ENCODE peak calls at places on chromosome 4, in five cellular contexts. One of them, this sample, is unnamed.

GRCh38 chr4:5945171-5945570 is 52.3 kb upstream of the CRMP1 start:
- DNase-seq in islet precursor cell: no peak
- DNase-seq in stimulated activated CD8-positive, alpha-beta memory T cell treated with anti-CD3 and anti-CD28 coated beads, Interleukin-4, amount 100 ng/mL, for 4 hours: no peak
- DNase-seq in NCI-H1105: no peak
- DNase-seq in sigmoid colon: peak
- DNase-seq in this sample: no peak

GRCh38 chr4:59094505-59094904 is 1984.3 kb upstream of the IGFBP7 start:
- DNase-seq in stimulated activated CD8-positive, alpha-beta memory T cell treated with anti-CD3 and anti-CD28 coated beads, Interleukin-4, amount 100 ng/mL, for 4 hours: no peak
- DNase-seq in sigmoid colon: no peak
- DNase-seq in islet precursor cell: no peak
- DNase-seq in NCI-H1105: no peak
- DNase-seq in this sample: no peak

GRCh38 chr4:71545168-71545567 is 206.3 kb downstream of the SLC4A4 start:
- DNase-seq in NCI-H1105: no peak
- DNase-seq in stimulated activated CD8-positive, alpha-beta memory T cell treated with anti-CD3 and anti-CD28 coated beads, Interleukin-4, amount 100 ng/mL, for 4 hours: no peak
- DNase-seq in islet precursor cell: no peak
- DNase-seq in sigmoid colon: no peak
- DNase-seq in this sample: no peak

GRCh38 chr4:175066923-175067627 is 148.9 kb downstream of the ADAM29 start:
- DNase-seq in NCI-H1105: no peak
- DNase-seq in stimulated activated CD8-positive, alpha-beta memory T cell treated with anti-CD3 and anti-CD28 coated beads, Interleukin-4, amount 100 ng/mL, for 4 hours: no peak
- DNase-seq in sigmoid colon: no peak
- DNase-seq in islet precursor cell: no peak
- DNase-seq in this sample: no peak

GRCh38 chr4:114180481-114180880 is 201.0 kb upstream of the ARSJ start:
- DNase-seq in NCI-H1105: no peak
- DNase-seq in stimulated activated CD8-positive, alpha-beta memory T cell treated with anti-CD3 and anti-CD28 coated beads, Interleukin-4, amount 100 ng/mL, for 4 hours: no peak
- DNase-seq in islet precursor cell: peak
- DNase-seq in sigmoid colon: no peak
- DNase-seq in this sample: no peak

GRCh38 chr4:76783836-76784235 is 114.1 kb downstream of the SOWAHB start:
- DNase-seq in islet precursor cell: no peak
- DNase-seq in sigmoid colon: no peak
- DNase-seq in NCI-H1105: no peak
- DNase-seq in stimulated activated CD8-positive, alpha-beta memory T cell treated with anti-CD3 and anti-CD28 coated beads, Interleukin-4, amount 100 ng/mL, for 4 hours: no peak
- DNase-seq in this sample: no peak

GRCh38 chr4:82666970-82667665 is 105.3 kb upstream of the TMEM150C start:
- DNase-seq in islet precursor cell: no peak
- DNase-seq in stimulated activated CD8-positive, alpha-beta memory T cell treated with anti-CD3 and anti-CD28 coated beads, Interleukin-4, amount 100 ng/mL, for 4 hours: no peak
- DNase-seq in sigmoid colon: no peak
- DNase-seq in NCI-H1105: no peak
- DNase-seq in this sample: no peak

GRCh38 chr4:186264660-186265059 is 1.3 kb upstream of the F11 start:
- DNase-seq in NCI-H1105: no peak
- DNase-seq in islet precursor cell: no peak
- DNase-seq in stimulated activated CD8-positive, alpha-beta memory T cell treated with anti-CD3 and anti-CD28 coated beads, Interleukin-4, amount 100 ng/mL, for 4 hours: no peak
- DNase-seq in sigmoid colon: no peak
- DNase-seq in this sample: no peak

GRCh38 chr4:52983563-52984303 is 121.6 kb downstream of the RASL11B start:
- DNase-seq in sigmoid colon: no peak
- DNase-seq in NCI-H1105: peak
- DNase-seq in islet precursor cell: no peak
- DNase-seq in stimulated activated CD8-positive, alpha-beta memory T cell treated with anti-CD3 and anti-CD28 coated beads, Interleukin-4, amount 100 ng/mL, for 4 hours: no peak
- DNase-seq in this sample: no peak

GRCh38 chr4:137531951-137532868 is at the start of gene PCDH18:
- DNase-seq in stimulated activated CD8-positive, alpha-beta memory T cell treated with anti-CD3 and anti-CD28 coated beads, Interleukin-4, amount 100 ng/mL, for 4 hours: no peak
- DNase-seq in islet precursor cell: peak
- DNase-seq in NCI-H1105: no peak
- DNase-seq in sigmoid colon: peak
- DNase-seq in this sample: no peak

GRCh38 chr4:20825493-20825892 is 125.2 kb downstream of the PACRGL start:
- DNase-seq in islet precursor cell: no peak
- DNase-seq in NCI-H1105: no peak
- DNase-seq in stimulated activated CD8-positive, alpha-beta memory T cell treated with anti-CD3 and anti-CD28 coated beads, Interleukin-4, amount 100 ng/mL, for 4 hours: no peak
- DNase-seq in sigmoid colon: no peak
- DNase-seq in this sample: no peak

GRCh38 chr4:164446516-164446915 is 307.4 kb upstream of the SMIM31 start:
- DNase-seq in stimulated activated CD8-positive, alpha-beta memory T cell treated with anti-CD3 and anti-CD28 coated beads, Interleukin-4, amount 100 ng/mL, for 4 hours: no peak
- DNase-seq in sigmoid colon: no peak
- DNase-seq in NCI-H1105: no peak
- DNase-seq in islet precursor cell: no peak
- DNase-seq in this sample: no peak

GRCh38 chr4:38674206-38675144 is 10.5 kb downstream of the KLF3 start:
- DNase-seq in NCI-H1105: no peak
- DNase-seq in stimulated activated CD8-positive, alpha-beta memory T cell treated with anti-CD3 and anti-CD28 coated beads, Interleukin-4, amount 100 ng/mL, for 4 hours: no peak
- DNase-seq in islet precursor cell: peak
- DNase-seq in sigmoid colon: no peak
- DNase-seq in this sample: no peak

GRCh38 chr4:113331811-113332210 is 282.4 kb downstream of the ANK2 start:
- DNase-seq in NCI-H1105: no peak
- DNase-seq in islet precursor cell: peak
- DNase-seq in stimulated activated CD8-positive, alpha-beta memory T cell treated with anti-CD3 and anti-CD28 coated beads, Interleukin-4, amount 100 ng/mL, for 4 hours: no peak
- DNase-seq in sigmoid colon: no peak
- DNase-seq in this sample: no peak

GRCh38 chr4:100828986-100829685 is 311.3 kb upstream of the EMCN start:
- DNase-seq in islet precursor cell: no peak
- DNase-seq in sigmoid colon: no peak
- DNase-seq in stimulated activated CD8-positive, alpha-beta memory T cell treated with anti-CD3 and anti-CD28 coated beads, Interleukin-4, amount 100 ng/mL, for 4 hours: no peak
- DNase-seq in NCI-H1105: no peak
- DNase-seq in this sample: no peak

GRCh38 chr4:39044947-39045734 is 12.9 kb upstream of the TMEM156 start:
- DNase-seq in stimulated activated CD8-positive, alpha-beta memory T cell treated with anti-CD3 and anti-CD28 coated beads, Interleukin-4, amount 100 ng/mL, for 4 hours: no peak
- DNase-seq in sigmoid colon: peak
- DNase-seq in islet precursor cell: peak
- DNase-seq in NCI-H1105: no peak
- DNase-seq in this sample: peak

GRCh38 chr4:157664726-157665125 is 444.2 kb downstream of the GRIA2 start:
- DNase-seq in stimulated activated CD8-positive, alpha-beta memory T cell treated with anti-CD3 and anti-CD28 coated beads, Interleukin-4, amount 100 ng/mL, for 4 hours: no peak
- DNase-seq in NCI-H1105: no peak
- DNase-seq in islet precursor cell: no peak
- DNase-seq in sigmoid colon: no peak
- DNase-seq in this sample: no peak

GRCh38 chr4:138301536-138301935 is 59.4 kb upstream of the SLC7A11 start:
- DNase-seq in NCI-H1105: no peak
- DNase-seq in stimulated activated CD8-positive, alpha-beta memory T cell treated with anti-CD3 and anti-CD28 coated beads, Interleukin-4, amount 100 ng/mL, for 4 hours: no peak
- DNase-seq in sigmoid colon: no peak
- DNase-seq in islet precursor cell: peak
- DNase-seq in this sample: no peak

GRCh38 chr4:162126754-162127153 is 37.0 kb downstream of the FSTL5 start:
- DNase-seq in islet precursor cell: no peak
- DNase-seq in NCI-H1105: no peak
- DNase-seq in sigmoid colon: no peak
- DNase-seq in stimulated activated CD8-positive, alpha-beta memory T cell treated with anti-CD3 and anti-CD28 coated beads, Interleukin-4, amount 100 ng/mL, for 4 hours: no peak
- DNase-seq in this sample: no peak

GRCh38 chr4:138460477-138460876 is 218.3 kb upstream of the SLC7A11 start:
- DNase-seq in islet precursor cell: no peak
- DNase-seq in NCI-H1105: no peak
- DNase-seq in stimulated activated CD8-positive, alpha-beta memory T cell treated with anti-CD3 and anti-CD28 coated beads, Interleukin-4, amount 100 ng/mL, for 4 hours: no peak
- DNase-seq in sigmoid colon: no peak
- DNase-seq in this sample: no peak

GRCh38 chr4:105843941-105844340 is 51.3 kb upstream of the NPNT start:
- DNase-seq in islet precursor cell: no peak
- DNase-seq in NCI-H1105: no peak
- DNase-seq in stimulated activated CD8-positive, alpha-beta memory T cell treated with anti-CD3 and anti-CD28 coated beads, Interleukin-4, amount 100 ng/mL, for 4 hours: no peak
- DNase-seq in sigmoid colon: no peak
- DNase-seq in this sample: no peak

GRCh38 chr4:184628103-184628502 is 21.1 kb downstream of the CASP3 start:
- DNase-seq in NCI-H1105: no peak
- DNase-seq in sigmoid colon: no peak
- DNase-seq in islet precursor cell: no peak
- DNase-seq in stimulated activated CD8-positive, alpha-beta memory T cell treated with anti-CD3 and anti-CD28 coated beads, Interleukin-4, amount 100 ng/mL, for 4 hours: no peak
- DNase-seq in this sample: no peak

GRCh38 chr4:76535603-76536380 is 100.8 kb downstream of the SHROOM3 start:
- DNase-seq in sigmoid colon: no peak
- DNase-seq in islet precursor cell: no peak
- DNase-seq in NCI-H1105: peak
- DNase-seq in stimulated activated CD8-positive, alpha-beta memory T cell treated with anti-CD3 and anti-CD28 coated beads, Interleukin-4, amount 100 ng/mL, for 4 hours: no peak
- DNase-seq in this sample: no peak

GRCh38 chr4:35106091-35106734 is 1138.1 kb downstream of the ARAP2 start:
- DNase-seq in stimulated activated CD8-positive, alpha-beta memory T cell treated with anti-CD3 and anti-CD28 coated beads, Interleukin-4, amount 100 ng/mL, for 4 hours: no peak
- DNase-seq in islet precursor cell: peak
- DNase-seq in sigmoid colon: no peak
- DNase-seq in NCI-H1105: no peak
- DNase-seq in this sample: no peak

This sample was measured in central memory CD8-positive, alpha-beta T cell.